ENCODE peak calls at places on chromosome 6, in eight cellular contexts. O, C, Z, H, G, P, K and Q are unnamed samples.

GRCh38 chr6:122569372-122569771 is 40.8 kb upstream of the PKIB start:
- DNase-seq in O (peak; percentile 1), C (no peak), Z (no peak), H (no peak), G (no peak), P (no peak), K (no peak), Q (no peak)

GRCh38 chr6:15303920-15304291 is 58.0 kb downstream of the JARID2 start:
- DNase-seq in O (no peak), C (no peak), Z (no peak), H (no peak), G (no peak), P (no peak), K (no peak), Q (no peak)

GRCh38 chr6:5905431-5906339 is 101.0 kb downstream of the NRN1 start:
- DNase-seq in O (peak; percentile 81), C (no peak), Z (no peak), H (no peak), G (no peak), P (no peak), K (no peak), Q (no peak)

GRCh38 chr6:41970436-41970846 is 28.8 kb upstream of the CCND3 start:
- DNase-seq in O (peak; percentile 38), C (no peak), Z (no peak), H (no peak), G (no peak), P (no peak), K (no peak), Q (peak; percentile 25)

GRCh38 chr6:156658186-156658585 is 119.0 kb upstream of the ARID1B start:
- DNase-seq in O (peak; percentile 80), C (no peak), Z (no peak), H (no peak), G (no peak), P (no peak), K (no peak), Q (no peak)

GRCh38 chr6:145491126-145491525 is 244.2 kb downstream of the EPM2A start:
- DNase-seq in O (no peak), C (no peak), Z (no peak), H (no peak), G (no peak), P (no peak), K (no peak), Q (no peak)

GRCh38 chr6:83511901-83512681 is at the start of gene PRSS35:
- DNase-seq in O (peak; percentile 48), C (peak; percentile 77), Z (peak; percentile 32), H (peak; percentile 7), G (peak; percentile 59), P (peak; percentile 61), K (no peak), Q (peak; percentile 57)

GRCh38 chr6:7138921-7139358 is 31.2 kb downstream of the RREB1 start:
- DNase-seq in O (no peak), C (no peak), Z (peak; percentile 37), H (peak; percentile 98), G (peak; percentile 45), P (no peak), K (no peak), Q (peak; percentile 66)

GRCh38 chr6:157405986-157406385 is 25.0 kb downstream of the ZDHHC14 start:
- DNase-seq in O (peak; percentile 57), C (no peak), Z (no peak), H (no peak), G (no peak), P (no peak), K (no peak), Q (no peak)

GRCh38 chr6:157287247-157287850 is 36.0 kb downstream of the TMEM242 start:
- DNase-seq in O (no peak), C (no peak), Z (no peak), H (no peak), G (no peak), P (no peak), K (no peak), Q (no peak)

GRCh38 chr6:152432758-152433157 is 204.4 kb downstream of the SYNE1 start:
- DNase-seq in O (no peak), C (no peak), Z (no peak), H (no peak), G (no peak), P (no peak), K (no peak), Q (no peak)

GRCh38 chr6:82494367-82494766 is 130.8 kb downstream of the TPBG start:
- DNase-seq in O (no peak), C (peak; percentile 38), Z (no peak), H (no peak), G (no peak), P (no peak), K (no peak), Q (no peak)

GRCh38 chr6:16414205-16414604 is 175.8 kb downstream of the GMPR start:
- DNase-seq in O (no peak), C (no peak), Z (no peak), H (no peak), G (no peak), P (no peak), K (peak; percentile 60), Q (no peak)

DNA sequence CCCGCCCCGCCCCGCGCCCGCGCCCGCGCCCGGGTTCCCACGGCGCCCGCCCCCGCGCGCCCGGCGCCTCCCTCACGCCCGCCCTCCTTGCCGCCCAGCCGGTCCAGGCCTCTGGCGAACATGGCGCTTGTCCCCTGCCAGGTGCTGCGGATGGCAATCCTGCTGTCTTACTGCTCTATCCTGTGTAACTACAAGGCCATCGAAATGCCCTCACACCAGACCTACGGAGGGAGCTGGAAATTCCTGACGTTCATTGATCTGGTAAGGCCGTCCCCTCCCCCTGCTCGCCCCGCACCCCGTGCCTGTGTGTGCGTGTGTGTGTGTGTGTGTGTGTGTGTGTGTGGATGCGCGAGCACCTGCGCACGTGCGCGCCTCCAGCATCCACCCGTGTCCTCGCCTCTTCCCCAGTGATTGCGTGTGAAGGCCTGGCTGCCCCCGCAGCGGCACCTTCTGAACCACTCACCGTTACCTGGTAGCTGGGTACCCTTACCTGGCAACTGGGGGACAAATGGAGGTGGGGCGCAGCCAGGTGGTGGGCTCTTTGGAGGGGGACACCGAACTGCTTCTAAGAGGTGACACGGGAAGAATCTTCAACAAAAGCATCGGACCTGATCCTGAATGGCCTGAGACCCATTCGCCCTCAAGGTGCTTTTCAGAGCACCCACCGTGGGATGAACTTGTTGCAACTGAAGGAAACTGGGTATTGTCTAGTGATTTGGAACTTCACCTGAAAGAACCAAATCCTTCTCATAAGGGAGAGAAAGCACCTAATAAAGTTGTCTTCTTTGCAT is at the start of gene AIG1:
- DNase-seq in O (no peak), C (peak; percentile 93), Z (peak; percentile 47), H (no peak), G (peak; percentile 91), P (no peak), K (no peak), Q (no peak)
- TF ChIP-seq RAD21 in O (no peak), C (no peak), Z (no peak), H (peak; percentile 37), G (no peak), P (no peak), K (no peak), Q (no peak)

GRCh38 chr6:56595490-56596122 is 47.1 kb downstream of the DST start:
- DNase-seq in O (peak; percentile 30), C (peak; percentile 10), Z (peak; percentile 12), H (peak; percentile 43), G (peak; percentile 46), P (no peak), K (peak; percentile 31), Q (peak; percentile 8)

GRCh38 chr6:56594699-56595098 is 48.0 kb downstream of the DST start:
- DNase-seq in O (no peak), C (no peak), Z (no peak), H (no peak), G (no peak), P (no peak), K (peak; percentile 24), Q (no peak)

DNA sequence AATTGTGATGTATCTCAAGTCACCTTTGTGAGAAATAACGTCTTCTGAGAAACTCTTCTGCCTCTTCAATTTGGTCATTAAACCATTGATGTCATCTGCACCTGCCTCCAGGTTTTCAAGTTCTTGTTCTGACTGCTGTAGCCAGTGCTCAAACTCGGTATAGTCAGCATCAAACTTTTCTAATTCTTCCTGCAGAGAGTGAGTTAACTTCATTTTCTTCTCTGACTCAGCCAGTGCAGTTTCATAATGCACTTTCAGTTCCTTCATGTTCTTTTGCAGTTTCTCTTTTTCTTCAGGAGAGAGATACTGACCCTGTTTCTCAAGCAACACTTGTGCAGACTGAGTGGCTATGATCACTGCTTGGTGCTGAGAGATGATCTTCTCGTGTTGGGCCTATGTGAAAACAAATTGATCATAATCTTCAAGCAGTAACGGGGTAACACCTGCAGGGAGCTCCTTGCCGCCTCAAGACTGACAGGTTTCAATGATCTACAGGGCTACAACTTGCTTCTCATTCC is 48.8 kb downstream of the DST start:
- DNase-seq in O (peak; percentile 57), C (no peak), Z (no peak), H (no peak), G (no peak), P (no peak), K (peak; percentile 93), Q (no peak)
- TF ChIP-seq RAD21 in O (no peak), C (no peak), Z (no peak), H (no peak), G (no peak), P (no peak), K (no peak), Q (no peak)

DNA sequence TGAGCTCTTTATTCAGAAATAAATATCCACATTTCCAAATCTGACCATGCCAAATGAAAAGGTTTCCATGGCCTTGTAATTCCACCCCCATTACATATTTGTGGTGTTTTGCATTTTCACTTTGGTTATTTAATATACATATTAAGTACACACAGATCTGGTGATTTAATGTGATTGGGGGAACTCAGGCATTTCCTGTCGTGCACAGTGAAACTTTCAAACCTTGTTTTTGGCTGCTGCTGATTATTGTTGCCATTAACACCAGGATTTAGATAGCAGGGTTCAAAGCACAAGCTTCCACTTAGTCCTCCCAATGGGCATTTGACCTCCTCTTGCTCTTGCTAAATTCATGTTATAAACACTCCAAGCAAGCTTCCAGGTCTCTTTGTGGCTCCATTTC is 166.5 kb downstream of the SOBP start:
- DNase-seq in O (peak; percentile 41), C (no peak), Z (no peak), H (no peak), G (no peak), P (no peak), K (no peak), Q (no peak)
- TF ChIP-seq RAD21 in O (no peak), C (no peak), Z (no peak), H (no peak), G (no peak), P (no peak), K (no peak), Q (no peak)

DNA sequence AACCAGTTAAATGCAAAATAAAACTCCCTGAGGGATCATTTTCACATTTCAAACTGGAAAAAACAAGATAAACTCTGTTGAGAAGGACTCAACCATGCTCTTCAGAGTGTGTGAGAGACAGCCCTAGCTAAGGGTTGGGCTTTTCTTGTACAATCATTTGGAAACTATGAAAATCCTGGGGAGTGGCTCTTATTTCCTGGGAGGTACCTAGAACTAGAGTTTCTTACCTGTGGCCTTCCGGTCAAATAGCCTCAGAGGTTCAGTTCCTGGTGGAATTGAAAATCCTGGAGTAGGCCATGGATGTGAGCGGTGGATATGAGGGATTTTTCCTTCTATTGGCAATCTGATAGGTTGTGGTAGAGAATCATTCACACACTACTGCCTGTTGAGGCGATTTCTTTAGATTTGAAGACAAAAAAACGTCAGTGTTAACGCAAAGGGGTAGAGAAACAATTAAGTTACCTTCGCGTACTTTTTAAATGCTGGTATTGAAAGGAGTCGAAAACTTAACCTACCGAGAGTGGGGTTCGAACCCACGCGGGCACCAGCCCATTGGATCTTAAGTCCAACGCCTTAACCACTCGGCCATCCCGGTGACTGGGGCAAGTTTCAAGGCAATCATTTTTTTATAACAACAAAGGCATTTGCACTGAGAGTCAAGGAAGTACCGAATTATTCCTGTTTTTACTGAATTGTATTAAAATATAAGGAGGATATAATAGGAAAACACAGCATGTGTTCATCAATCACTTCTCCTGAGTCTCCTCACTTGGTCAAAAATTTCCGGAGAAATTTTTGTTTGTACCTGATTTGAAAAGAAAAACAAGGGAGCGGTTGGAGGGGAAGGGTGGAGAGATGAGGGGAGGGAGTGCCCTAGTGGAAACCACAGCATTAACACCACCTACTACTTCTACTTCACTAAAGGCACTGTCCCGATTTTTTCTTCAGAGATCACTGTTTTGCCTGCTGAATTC is 191.3 kb downstream of the OR2B2 start:
- DNase-seq in O (peak; percentile 24), C (no peak), Z (peak; percentile 87), H (peak; percentile 21), G (peak; percentile 77), P (peak; percentile 84), K (no peak), Q (peak; percentile 69)
- TF ChIP-seq RAD21 in O (no peak), C (no peak), Z (no peak), H (no peak), G (peak; percentile 23), P (no peak), K (no peak), Q (no peak)